ENCODE peak calls at places on chromosomes 16 and 17, in five cellular contexts. Z is IMR-90, E is transverse colon, Y is HepG2, L is A549. F is an unnamed sample. For H3K4me1, the result is how much of the 10 kb centered on the place peaks cover.

GRCh38 chr17:82830249-82830661 is 9.6 kb downstream of the ZNF750 start:
- DNase-seq in E (no peak), L (no peak), Y (no peak), Z (peak), F (peak)

GRCh38 chr17:69874220-69874670 is 200.8 kb upstream of the KCNJ16 start:
- DNase-seq in Y (no peak), E (no peak), L (no peak), Z (peak), F (peak)

GRCh38 chr17:52035336-52035915 is 123.1 kb downstream of the CA10 start:
- DNase-seq in Y (no peak), Z (no peak), E (no peak), L (no peak), F (no peak)

GRCh38 chr16:1978476-1979120 is 2.7 kb downstream of the NOXO1 start:
- DNase-seq in L (no peak), Y (no peak), Z (no peak), E (no peak), F (no peak)

GRCh38 chr17:40358323-40359038 is 6.1 kb downstream of the GJD3 start:
- DNase-seq in E (peak), Y (peak), Z (peak), L (peak), F (no peak)

GRCh38 chr17:50787106-50787505 is 19.8 kb upstream of the ANKRD40CL start:
- DNase-seq in Z (no peak), L (no peak), E (no peak), Y (no peak), F (peak)

GRCh38 chr16:12639044-12639443 is 164.6 kb downstream of the CPPED1 start:
- DNase-seq in Y (peak), Z (peak), L (no peak), E (no peak), F (peak)

GRCh38 chr17:61729690-61730268 is 133.5 kb downstream of the BRIP1 start:
- DNase-seq in Y (no peak), L (no peak), E (no peak), Z (peak), F (no peak)

GRCh38 chr17:28421775-28422305 is 15.8 kb upstream of the SLC46A1 start:
- DNase-seq in Y (no peak), E (no peak), Z (no peak), L (no peak), F (no peak)

GRCh38 chr17:40218006-40218739 is 931 bp upstream of the WIPF2 start:
- DNase-seq in L (no peak), E (no peak), Z (no peak), Y (no peak), F (peak)

GRCh38 chr17:39769974-39770587 is 32.3 kb downstream of the GRB7 start:
- DNase-seq in Z (peak), Y (peak), L (no peak), E (no peak), F (peak)

GRCh38 chr17:78769200-78769773 is 12.8 kb downstream of the CYTH1 start:
- DNase-seq in Z (no peak), Y (no peak), L (no peak), E (no peak), F (no peak)

GRCh38 chr17:49980703-49981197 is 11.8 kb downstream of the DLX4 start:
- DNase-seq in E (no peak), Y (no peak), Z (no peak), L (no peak), F (no peak)

GRCh38 chr16:58843675-58844074 is 109.6 kb upstream of the GOT2 start:
- DNase-seq in E (no peak), Z (peak), L (no peak), Y (peak), F (no peak)

GRCh38 chr17:4533522-4534502 is 21.4 kb downstream of the MYBBP1A start:
- DNase-seq in L (no peak), Z (no peak), Y (peak), E (peak), F (no peak)

GRCh38 chr16:75267631-75268264 is 16.3 kb upstream of the BCAR1 start:
- DNase-seq in Y (peak), Z (peak), L (peak), E (peak), F (peak)

GRCh38 chr16:71746442-71747046 is 22.0 kb upstream of the PHLPP2 start:
- DNase-seq in L (peak), Y (peak), E (no peak), Z (peak), F (no peak)

GRCh38 chr17:51289776-51290175 is 29.4 kb downstream of the UTP18 start:
- DNase-seq in E (no peak), Z (peak), Y (no peak), L (no peak), F (no peak)

GRCh38 chr16:22314661-22315626 is 17.7 kb downstream of the POLR3E start:
- DNase-seq in Z (no peak), E (no peak), Y (no peak), L (no peak), F (peak)

GRCh38 chr17:33080091-33080490 is 88.4 kb downstream of the SPACA3 start:
- DNase-seq in Y (no peak), E (peak), Z (no peak), L (no peak), F (no peak)

GRCh38 chr16:46950009-46950408 is 23.5 kb downstream of the DNAJA2 start:
- DNase-seq in Z (no peak), Y (no peak), E (no peak), L (no peak), F (no peak)

GRCh38 chr16:85172465-85173071 is 60.3 kb upstream of the CIBAR2 start:
- DNase-seq in L (peak), Y (peak), Z (peak), E (no peak), F (no peak)

GRCh38 chr16:85174871-85175723 is 62.8 kb upstream of the CIBAR2 start:
- DNase-seq in Z (peak), E (no peak), L (no peak), Y (no peak), F (no peak)

GRCh38 chr16:85175724-85176233 is 63.5 kb upstream of the CIBAR2 start:
- DNase-seq in Z (no peak), E (no peak), Y (no peak), L (no peak), F (no peak)

GRCh38 chr16:85173077-85173980 is 61.1 kb upstream of the CIBAR2 start:
- DNase-seq in Z (peak), E (no peak), Y (no peak), L (peak), F (peak)

DNA sequence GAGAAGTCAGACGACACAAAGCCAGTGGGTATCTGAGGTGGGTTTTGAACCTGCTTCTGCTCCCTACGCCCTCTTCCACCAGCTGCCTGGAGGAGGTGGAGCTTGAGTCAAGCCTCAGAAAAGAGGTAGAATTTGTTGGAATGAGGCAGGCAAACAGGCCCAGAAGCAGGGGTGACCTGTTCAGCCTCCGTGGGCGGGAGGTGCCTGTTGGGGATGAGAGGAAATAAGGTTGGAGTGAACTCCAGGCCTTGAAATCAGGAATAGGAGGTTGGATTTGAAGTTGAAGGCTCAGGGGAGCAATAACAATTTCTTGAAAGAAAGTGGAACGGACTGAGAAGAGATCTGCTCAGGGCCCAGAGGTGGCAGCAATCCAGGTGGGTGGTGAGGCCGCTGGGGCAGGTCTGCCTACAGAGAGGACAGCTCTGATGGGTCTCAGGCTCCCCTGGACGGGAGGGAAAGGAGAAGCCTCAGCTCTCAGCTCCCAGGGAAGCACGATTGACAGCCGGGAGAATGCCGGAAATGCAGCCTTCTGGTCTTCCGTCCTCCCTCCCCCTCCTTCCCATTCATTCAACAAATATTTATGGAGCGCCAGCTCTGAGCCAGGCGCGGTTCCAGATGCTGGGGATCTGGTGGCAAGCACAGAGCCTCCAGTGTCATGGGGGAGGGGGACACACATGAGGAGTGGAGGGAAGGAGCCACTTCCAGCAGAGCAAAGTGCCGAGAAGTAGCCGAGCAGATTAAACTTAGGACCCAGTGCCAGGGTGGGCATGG is 61.9 kb upstream of the CIBAR2 start:
- DNase-seq in E (peak), L (peak), Z (peak), Y (peak), F (peak)
- H3K4me1 ChIP-seq in E (under half), L (under half), Z (under half), Y (half or more), F (under half)

DNA sequence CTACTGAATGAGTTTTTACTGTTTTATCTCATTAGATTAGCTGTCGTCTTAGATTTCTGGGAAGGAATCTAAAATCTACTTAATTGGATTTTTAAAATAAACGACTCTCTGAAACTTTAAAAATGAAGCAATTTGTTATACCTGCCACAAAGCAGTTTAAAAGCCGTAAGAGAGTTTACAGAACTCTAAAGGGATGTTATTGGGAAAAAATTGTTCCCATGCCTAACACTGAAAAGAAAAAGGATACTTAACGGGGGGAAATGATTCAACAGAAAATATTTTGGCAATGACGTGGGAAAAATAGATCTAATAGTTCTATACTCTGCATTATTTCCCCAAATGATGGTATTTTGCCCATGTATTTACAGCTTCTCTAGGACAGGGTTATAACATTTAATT is 27.0 kb downstream of the ARHGAP17 start:
- DNase-seq in Y (no peak), L (no peak), E (no peak), Z (peak), F (no peak)
- H3K4me1 ChIP-seq in Y (half or more), L (half or more), E (half or more), Z (under half), F (under half)

GRCh38 chr17:70916469-70916868 is 747.1 kb downstream of the KCNJ2 start:
- DNase-seq in E (no peak), Y (no peak), Z (no peak), L (no peak), F (no peak)
- H3K4me1 ChIP-seq in E (under half), Y (under half), Z (under half), L (under half), F (under half)

GRCh38 chr16:20880867-20881866 is 19.0 kb downstream of the DCUN1D3 start:
- DNase-seq in Z (no peak), Y (peak), E (no peak), L (no peak), F (no peak)
- H3K4me1 ChIP-seq in Z (under half), Y (half or more), E (under half), L (half or more), F (under half)

GRCh38 chr17:14582996-14583395 is 282.1 kb downstream of the HS3ST3B1 start:
- DNase-seq in L (no peak), Z (no peak), Y (no peak), E (no peak), F (no peak)
- H3K4me1 ChIP-seq in L (under half), Z (under half), Y (under half), E (under half), F (under half)

GRCh38 chr16:54286330-54287017 is at the start of gene IRX3:
- DNase-seq in Z (peak), L (peak), E (peak), Y (peak), F (peak)
- H3K4me1 ChIP-seq in Z (under half), L (under half), E (under half), Y (under half), F (under half)

GRCh38 chr17:65268832-65269231 is 131.7 kb downstream of the RGS9 start:
- DNase-seq in E (no peak), Y (no peak), Z (peak), L (no peak), F (no peak)
- H3K4me1 ChIP-seq in E (under half), Y (under half), Z (under half), L (under half), F (under half)

GRCh38 chr17:43176119-43176570 is 5.1 kb downstream of the NBR1 start:
- DNase-seq in Y (peak), Z (no peak), E (peak), L (no peak), F (no peak)
- H3K4me1 ChIP-seq in Y (half or more), Z (under half), E (under half), L (under half), F (under half)

DNA sequence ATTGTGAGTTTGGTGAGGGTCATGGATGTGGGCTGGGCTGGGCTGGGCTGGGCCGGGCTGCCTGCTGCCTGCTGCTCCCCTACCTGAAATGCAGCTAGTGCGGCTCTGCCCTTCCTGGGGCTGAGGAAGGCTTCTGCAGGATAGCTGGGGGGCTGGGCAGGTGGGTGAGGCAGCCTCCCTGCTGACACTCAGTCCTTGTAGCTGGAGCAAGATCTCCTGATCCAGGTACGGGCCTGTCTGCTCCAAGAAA is 4.7 kb downstream of the RPL13 start:
- DNase-seq in Y (no peak), L (no peak), E (peak), Z (no peak), F (peak)
- H3K4me1 ChIP-seq in Y (half or more), L (under half), E (under half), Z (under half), F (under half)